ENCODE peak calls at places on chromosomes 7 and 10, in eight cellular contexts. F is stomach; K is LoVo; R is neural crest cell; U is iPS-NIHi11; O is naive thymus-derived CD8-positive, alpha-beta T cell; E is NCI-H460; S is T-helper 1 cell. P is an unnamed sample.

GRCh38 chr7:151204383-151205032 is 5.8 kb downstream of the H2BK1 start:
- DNase-seq in F (no peak), K (no peak), R (no peak), U (no peak), O (no peak), E (no peak), S (no peak), P (no peak)

GRCh38 chr7:113404245-113404644 is 285.9 kb upstream of the SMIM30 start:
- DNase-seq in F (no peak), K (no peak), R (no peak), U (peak), O (no peak), E (peak), S (no peak), P (no peak)

GRCh38 chr7:69412331-69413146 is 185.7 kb upstream of the AUTS2 start:
- DNase-seq in F (no peak), K (peak), R (no peak), U (no peak), O (no peak), E (peak), S (peak), P (no peak)

GRCh38 chr7:157684596-157685429 is 348.0 kb downstream of the DNAJB6 start:
- DNase-seq in F (no peak), K (no peak), R (peak), U (no peak), O (no peak), E (no peak), S (no peak), P (no peak)

GRCh38 chr10:117004238-117004626 is 755 bp downstream of the SHTN1 start:
- DNase-seq in F (no peak), K (no peak), R (no peak), U (no peak), O (no peak), E (peak), S (no peak), P (no peak)

GRCh38 chr10:94443549-94443948 is 41.2 kb downstream of the TBC1D12 start:
- DNase-seq in F (no peak), K (no peak), R (no peak), U (no peak), O (no peak), E (no peak), S (no peak), P (no peak)

GRCh38 chr7:116025098-116025809 is 5.3 kb downstream of the TFEC start:
- DNase-seq in F (no peak), K (no peak), R (no peak), U (no peak), O (no peak), E (no peak), S (no peak), P (no peak)

GRCh38 chr7:130421685-130422084 is 19.1 kb downstream of the CEP41 start:
- DNase-seq in F (no peak), K (no peak), R (no peak), U (no peak), O (no peak), E (peak), S (peak), P (no peak)

GRCh38 chr7:90622670-90623069 is 26.5 kb downstream of the CDK14 start:
- DNase-seq in F (no peak), K (no peak), R (no peak), U (no peak), O (no peak), E (no peak), S (no peak), P (no peak)

GRCh38 chr10:4024846-4025245 is 239.8 kb upstream of the KLF6 start:
- DNase-seq in F (no peak), K (no peak), R (no peak), U (no peak), O (no peak), E (no peak), S (no peak), P (no peak)

GRCh38 chr10:17432738-17433137 is 21.7 kb downstream of the ST8SIA6 start:
- DNase-seq in F (no peak), K (no peak), R (no peak), U (no peak), O (no peak), E (no peak), S (no peak), P (no peak)

GRCh38 chr10:122291739-122292138 is 20.6 kb downstream of the BTBD16 start:
- DNase-seq in F (peak), K (no peak), R (no peak), U (no peak), O (no peak), E (no peak), S (no peak), P (no peak)

GRCh38 chr7:42831051-42831952 is 80.6 kb downstream of the C7orf25 start:
- DNase-seq in F (peak), K (peak), R (peak), U (peak), O (no peak), E (peak), S (no peak), P (no peak)

GRCh38 chr7:108736266-108736891 is 166.7 kb downstream of the DNAJB9 start:
- DNase-seq in F (no peak), K (no peak), R (no peak), U (no peak), O (no peak), E (no peak), S (no peak), P (no peak)

GRCh38 chr7:45328397-45329080 is 170.9 kb downstream of the RAMP3 start:
- DNase-seq in F (no peak), K (no peak), R (no peak), U (no peak), O (no peak), E (no peak), S (no peak), P (no peak)

P was measured in CD4-positive, alpha-beta T cell.